ENCODE peak calls at places on chromosomes 6 and 20, in seven cellular contexts. One of them, this sample, is unnamed. For H3K27me3, the result is how much of the 10 kb centered on the place peaks cover.

GRCh38 chr6:6524951-6525350 is 63.6 kb upstream of the LY86 start:
- DNase-seq in PC-3: no peak
- DNase-seq in CD4-positive, alpha-beta memory T cell: no peak
- DNase-seq in SK-N-SH: no peak
- DNase-seq in astrocyte: no peak
- DNase-seq in small intestine: no peak
- DNase-seq in tibial nerve: no peak
- DNase-seq in this sample: no peak

GRCh38 chr20:61015602-61016001 is 236.5 kb upstream of the CDH4 start:
- DNase-seq in CD4-positive, alpha-beta memory T cell: no peak
- DNase-seq in PC-3: no peak
- DNase-seq in small intestine: no peak
- DNase-seq in SK-N-SH: no peak
- DNase-seq in astrocyte: no peak
- DNase-seq in tibial nerve: no peak
- DNase-seq in this sample: no peak

GRCh38 chr6:148727104-148727503 is 19.7 kb upstream of the UST start:
- DNase-seq in astrocyte: no peak
- DNase-seq in PC-3: no peak
- DNase-seq in CD4-positive, alpha-beta memory T cell: no peak
- DNase-seq in SK-N-SH: no peak
- DNase-seq in small intestine: no peak
- DNase-seq in tibial nerve: no peak
- DNase-seq in this sample: no peak

GRCh38 chr6:44569931-44570385 is 182.5 kb downstream of the CDC5L start:
- DNase-seq in small intestine: no peak
- DNase-seq in astrocyte: peak
- DNase-seq in CD4-positive, alpha-beta memory T cell: no peak
- DNase-seq in SK-N-SH: no peak
- DNase-seq in tibial nerve: peak
- DNase-seq in PC-3: no peak
- DNase-seq in this sample: no peak

GRCh38 chr20:58982406-58983114 is 1.5 kb downstream of the NELFCD start:
- DNase-seq in tibial nerve: no peak
- DNase-seq in PC-3: no peak
- DNase-seq in SK-N-SH: no peak
- DNase-seq in astrocyte: no peak
- DNase-seq in small intestine: no peak
- DNase-seq in CD4-positive, alpha-beta memory T cell: peak
- DNase-seq in this sample: no peak

GRCh38 chr6:32153835-32154513 is at the start of gene PPT2:
- DNase-seq in small intestine: peak
- DNase-seq in PC-3: peak
- DNase-seq in CD4-positive, alpha-beta memory T cell: peak
- DNase-seq in SK-N-SH: peak
- DNase-seq in astrocyte: peak
- DNase-seq in tibial nerve: peak
- DNase-seq in this sample: peak

GRCh38 chr6:152502421-152503188 is 134.6 kb downstream of the SYNE1 start:
- DNase-seq in SK-N-SH: no peak
- DNase-seq in astrocyte: no peak
- DNase-seq in PC-3: peak
- DNase-seq in CD4-positive, alpha-beta memory T cell: no peak
- DNase-seq in small intestine: no peak
- DNase-seq in tibial nerve: no peak
- DNase-seq in this sample: no peak

GRCh38 chr20:63230800-63231268 is 4.9 kb upstream of the BIRC7 start:
- DNase-seq in SK-N-SH: peak
- DNase-seq in astrocyte: peak
- DNase-seq in PC-3: peak
- DNase-seq in CD4-positive, alpha-beta memory T cell: no peak
- DNase-seq in small intestine: peak
- DNase-seq in tibial nerve: peak
- DNase-seq in this sample: peak

GRCh38 chr6:160428069-160428430 is 79.9 kb downstream of the SLC22A3 start:
- DNase-seq in tibial nerve: peak
- DNase-seq in astrocyte: no peak
- DNase-seq in SK-N-SH: no peak
- DNase-seq in CD4-positive, alpha-beta memory T cell: no peak
- DNase-seq in small intestine: no peak
- DNase-seq in PC-3: no peak
- DNase-seq in this sample: peak

GRCh38 chr6:118240878-118241528 is 307.1 kb upstream of the PLN start:
- DNase-seq in CD4-positive, alpha-beta memory T cell: no peak
- DNase-seq in SK-N-SH: no peak
- DNase-seq in astrocyte: no peak
- DNase-seq in small intestine: no peak
- DNase-seq in PC-3: no peak
- DNase-seq in tibial nerve: no peak
- DNase-seq in this sample: no peak

GRCh38 chr6:124924333-124924759 is 37.9 kb upstream of the RNF217 start:
- DNase-seq in tibial nerve: no peak
- DNase-seq in small intestine: no peak
- DNase-seq in SK-N-SH: no peak
- DNase-seq in CD4-positive, alpha-beta memory T cell: no peak
- DNase-seq in astrocyte: peak
- DNase-seq in PC-3: peak
- DNase-seq in this sample: no peak

GRCh38 chr20:62898970-62899632 is 27.2 kb downstream of the DIDO1 start:
- DNase-seq in PC-3: no peak
- DNase-seq in SK-N-SH: no peak
- DNase-seq in small intestine: no peak
- DNase-seq in CD4-positive, alpha-beta memory T cell: no peak
- DNase-seq in astrocyte: no peak
- DNase-seq in tibial nerve: no peak
- DNase-seq in this sample: no peak

GRCh38 chr6:8627085-8627861 is 191.9 kb upstream of the SLC35B3 start:
- DNase-seq in small intestine: no peak
- DNase-seq in CD4-positive, alpha-beta memory T cell: no peak
- DNase-seq in PC-3: peak
- DNase-seq in SK-N-SH: no peak
- DNase-seq in tibial nerve: no peak
- DNase-seq in astrocyte: peak
- DNase-seq in this sample: no peak

GRCh38 chr6:132490478-132491204 is 22.3 kb downstream of the STX7 start:
- DNase-seq in small intestine: no peak
- DNase-seq in tibial nerve: no peak
- DNase-seq in SK-N-SH: no peak
- DNase-seq in CD4-positive, alpha-beta memory T cell: no peak
- DNase-seq in astrocyte: no peak
- DNase-seq in PC-3: no peak
- DNase-seq in this sample: no peak

GRCh38 chr20:52992632-52993031 is 20.5 kb downstream of the TSHZ2 start:
- DNase-seq in astrocyte: peak
- DNase-seq in CD4-positive, alpha-beta memory T cell: no peak
- DNase-seq in PC-3: no peak
- DNase-seq in tibial nerve: no peak
- DNase-seq in SK-N-SH: no peak
- DNase-seq in small intestine: no peak
- DNase-seq in this sample: no peak

GRCh38 chr20:12762725-12763124 is 246.0 kb upstream of the SPTLC3 start:
- DNase-seq in astrocyte: no peak
- DNase-seq in small intestine: no peak
- DNase-seq in SK-N-SH: peak
- DNase-seq in PC-3: no peak
- DNase-seq in CD4-positive, alpha-beta memory T cell: no peak
- DNase-seq in tibial nerve: no peak
- DNase-seq in this sample: no peak

GRCh38 chr6:166003569-166003968 is 164.1 kb downstream of the TBXT start:
- DNase-seq in PC-3: no peak
- DNase-seq in small intestine: no peak
- DNase-seq in CD4-positive, alpha-beta memory T cell: no peak
- DNase-seq in tibial nerve: no peak
- DNase-seq in astrocyte: no peak
- DNase-seq in SK-N-SH: no peak
- DNase-seq in this sample: no peak
- H3K27me3 ChIP-seq in PC-3: under half
- H3K27me3 ChIP-seq in small intestine: under half
- H3K27me3 ChIP-seq in CD4-positive, alpha-beta memory T cell: under half
- H3K27me3 ChIP-seq in tibial nerve: under half
- H3K27me3 ChIP-seq in astrocyte: under half
- H3K27me3 ChIP-seq in SK-N-SH: under half
- H3K27me3 ChIP-seq in this sample: under half

GRCh38 chr6:163815796-163816195 is 401.3 kb downstream of the QKI start:
- DNase-seq in astrocyte: no peak
- DNase-seq in tibial nerve: no peak
- DNase-seq in small intestine: no peak
- DNase-seq in SK-N-SH: no peak
- DNase-seq in PC-3: no peak
- DNase-seq in CD4-positive, alpha-beta memory T cell: no peak
- DNase-seq in this sample: no peak
- H3K27me3 ChIP-seq in astrocyte: under half
- H3K27me3 ChIP-seq in tibial nerve: under half
- H3K27me3 ChIP-seq in small intestine: under half
- H3K27me3 ChIP-seq in SK-N-SH: under half
- H3K27me3 ChIP-seq in PC-3: under half
- H3K27me3 ChIP-seq in CD4-positive, alpha-beta memory T cell: under half
- H3K27me3 ChIP-seq in this sample: under half

DNA sequence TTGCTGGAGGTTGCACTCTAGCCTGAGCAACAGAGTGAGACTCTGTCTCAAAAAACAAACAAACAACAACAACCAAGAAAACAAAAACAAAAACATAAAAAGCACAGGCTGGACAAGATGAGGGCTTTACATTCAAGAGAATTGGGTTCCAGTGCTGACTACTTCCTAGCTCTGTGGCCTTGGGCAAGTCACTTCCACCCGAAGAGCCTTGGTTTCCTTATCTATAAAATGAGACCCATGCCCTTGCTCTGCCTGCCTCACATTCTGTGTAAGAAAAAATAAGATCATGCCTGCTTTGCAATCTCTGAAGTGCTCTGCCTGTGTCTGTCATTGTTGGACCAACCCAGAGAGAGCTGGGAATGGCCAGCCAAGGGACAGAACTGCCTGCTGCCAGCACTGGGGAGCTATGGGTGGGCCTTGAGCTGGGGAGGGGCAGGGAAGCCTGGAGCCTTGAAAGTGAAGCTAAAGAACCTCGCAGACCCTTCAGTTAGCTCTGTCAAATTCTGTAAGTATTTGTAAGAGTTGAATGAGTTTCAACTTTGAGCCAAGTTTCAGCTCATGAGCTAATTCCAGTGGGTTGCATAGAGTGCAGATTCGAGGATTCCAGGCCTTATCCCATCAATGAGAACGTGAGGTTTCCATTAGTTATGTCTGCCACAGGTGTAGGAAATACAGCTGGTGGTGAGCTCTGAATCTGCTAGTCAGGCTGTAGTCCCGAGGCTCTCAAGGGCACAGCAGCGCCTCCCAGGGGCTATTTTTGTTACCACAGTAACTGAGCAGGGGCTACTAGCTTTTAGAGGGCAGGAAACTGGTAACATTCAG is 93.2 kb downstream of the DLGAP4 start:
- DNase-seq in astrocyte: no peak
- DNase-seq in tibial nerve: peak
- DNase-seq in small intestine: peak
- DNase-seq in CD4-positive, alpha-beta memory T cell: peak
- DNase-seq in PC-3: peak
- DNase-seq in SK-N-SH: peak
- DNase-seq in this sample: no peak
- H3K27me3 ChIP-seq in astrocyte: under half
- H3K27me3 ChIP-seq in tibial nerve: under half
- H3K27me3 ChIP-seq in small intestine: under half
- H3K27me3 ChIP-seq in CD4-positive, alpha-beta memory T cell: under half
- H3K27me3 ChIP-seq in PC-3: under half
- H3K27me3 ChIP-seq in SK-N-SH: under half
- H3K27me3 ChIP-seq in this sample: under half

DNA sequence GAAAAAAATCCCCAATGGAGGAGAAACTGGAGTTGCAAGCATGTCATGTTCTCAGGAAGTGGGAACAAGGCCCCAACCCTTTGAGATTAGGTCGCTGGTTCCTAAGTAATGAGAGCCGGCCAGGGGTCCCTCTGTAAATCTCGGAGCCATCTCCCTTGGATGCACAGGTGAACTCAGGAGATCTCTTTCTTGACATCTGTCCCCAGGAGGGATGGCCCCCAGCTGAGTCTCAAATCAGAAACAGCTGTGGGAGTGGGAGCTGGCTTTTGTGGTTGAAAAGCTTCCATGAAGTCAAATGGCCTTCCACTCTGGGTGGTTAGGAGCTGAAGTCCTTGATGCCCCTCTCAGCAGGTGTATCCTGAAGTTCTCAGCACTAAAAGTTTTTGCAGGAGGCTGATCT is 257.1 kb downstream of the BMP7 start:
- DNase-seq in CD4-positive, alpha-beta memory T cell: no peak
- DNase-seq in small intestine: no peak
- DNase-seq in SK-N-SH: no peak
- DNase-seq in PC-3: no peak
- DNase-seq in tibial nerve: no peak
- DNase-seq in astrocyte: no peak
- DNase-seq in this sample: no peak
- H3K27me3 ChIP-seq in CD4-positive, alpha-beta memory T cell: under half
- H3K27me3 ChIP-seq in small intestine: under half
- H3K27me3 ChIP-seq in SK-N-SH: under half
- H3K27me3 ChIP-seq in PC-3: under half
- H3K27me3 ChIP-seq in tibial nerve: under half
- H3K27me3 ChIP-seq in astrocyte: under half
- H3K27me3 ChIP-seq in this sample: under half

DNA sequence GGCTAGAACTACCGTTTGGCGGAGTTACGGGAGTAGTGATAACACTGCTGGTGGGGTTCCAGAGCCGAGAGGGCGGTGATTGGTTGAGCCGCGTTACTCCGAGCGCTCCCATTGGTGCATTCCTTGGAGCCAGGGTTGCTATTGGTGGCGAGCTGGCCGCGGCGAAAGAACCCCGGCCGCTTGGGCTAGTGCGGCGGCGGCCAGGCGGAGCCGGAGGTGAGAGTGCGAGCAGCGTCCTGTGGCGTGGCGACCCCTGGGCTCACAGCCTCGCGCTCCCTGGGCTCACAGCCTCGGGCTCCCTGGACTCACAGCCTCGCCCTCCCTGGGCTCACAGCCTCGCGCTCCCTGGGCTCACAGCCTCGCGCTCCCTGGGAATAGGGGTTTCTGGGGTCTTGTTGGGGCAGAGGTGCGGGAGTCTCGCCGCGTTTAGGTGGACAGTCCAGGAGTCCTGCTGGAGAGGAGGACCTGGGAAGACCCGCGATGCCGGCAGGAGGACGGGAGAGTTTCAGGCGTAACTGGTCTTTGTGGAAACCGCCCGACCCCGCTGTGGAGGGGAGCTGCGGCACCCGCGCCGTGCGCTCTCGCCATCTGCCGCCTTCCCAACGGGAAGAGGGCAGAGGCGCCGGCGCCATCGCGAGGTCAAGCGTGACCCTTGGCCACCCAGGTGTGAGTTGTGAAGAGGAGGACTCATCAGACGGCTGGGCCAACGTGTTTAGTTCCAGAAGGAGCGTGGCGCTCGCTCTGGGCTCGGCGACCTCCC is 12.2 kb downstream of the PRDM13 start:
- DNase-seq in CD4-positive, alpha-beta memory T cell: no peak
- DNase-seq in PC-3: no peak
- DNase-seq in small intestine: no peak
- DNase-seq in tibial nerve: no peak
- DNase-seq in SK-N-SH: peak
- DNase-seq in astrocyte: no peak
- DNase-seq in this sample: no peak
- H3K27me3 ChIP-seq in CD4-positive, alpha-beta memory T cell: half or more
- H3K27me3 ChIP-seq in PC-3: half or more
- H3K27me3 ChIP-seq in small intestine: under half
- H3K27me3 ChIP-seq in tibial nerve: under half
- H3K27me3 ChIP-seq in SK-N-SH: half or more
- H3K27me3 ChIP-seq in astrocyte: half or more
- H3K27me3 ChIP-seq in this sample: under half

GRCh38 chr6:1399085-1399780 is 9.9 kb downstream of the FOXF2 start:
- DNase-seq in CD4-positive, alpha-beta memory T cell: no peak
- DNase-seq in SK-N-SH: no peak
- DNase-seq in small intestine: no peak
- DNase-seq in PC-3: no peak
- DNase-seq in astrocyte: no peak
- DNase-seq in tibial nerve: no peak
- DNase-seq in this sample: no peak
- H3K27me3 ChIP-seq in CD4-positive, alpha-beta memory T cell: under half
- H3K27me3 ChIP-seq in SK-N-SH: half or more
- H3K27me3 ChIP-seq in small intestine: under half
- H3K27me3 ChIP-seq in PC-3: half or more
- H3K27me3 ChIP-seq in astrocyte: under half
- H3K27me3 ChIP-seq in tibial nerve: under half
- H3K27me3 ChIP-seq in this sample: under half

GRCh38 chr6:98843274-98844243 is 9.2 kb downstream of the POU3F2 start:
- DNase-seq in SK-N-SH: no peak
- DNase-seq in small intestine: no peak
- DNase-seq in tibial nerve: no peak
- DNase-seq in PC-3: no peak
- DNase-seq in astrocyte: peak
- DNase-seq in CD4-positive, alpha-beta memory T cell: no peak
- DNase-seq in this sample: no peak
- H3K27me3 ChIP-seq in SK-N-SH: under half
- H3K27me3 ChIP-seq in small intestine: half or more
- H3K27me3 ChIP-seq in tibial nerve: under half
- H3K27me3 ChIP-seq in PC-3: half or more
- H3K27me3 ChIP-seq in astrocyte: half or more
- H3K27me3 ChIP-seq in CD4-positive, alpha-beta memory T cell: half or more
- H3K27me3 ChIP-seq in this sample: half or more